ENCODE peak calls at places on chromosomes 4 and X, in six cellular contexts. W is K562, O is stomach, V is endothelial cell of umbilical vein, A is heart left ventricle, L is uterus. D is an unnamed sample.

GRCh38 chr4:25092139-25092538 is 61.4 kb upstream of the LGI2 start:
- DNase-seq in W (no peak), V (no peak), A (no peak), O (no peak), L (no peak), D (peak; percentile 41)

GRCh38 chr4:174352405-174352804 is 68.7 kb downstream of the CEP44 start:
- DNase-seq in V (no peak), A (no peak), L (no peak), W (no peak), O (no peak), D (no peak)

GRCh38 chr4:183636923-183637322 is 22.1 kb downstream of the RWDD4 start:
- DNase-seq in A (peak; percentile 11), W (no peak), O (no peak), L (no peak), V (peak; percentile 57), D (no peak)

GRCh38 chr4:154435895-154436294 is 55.7 kb downstream of the DCHS2 start:
- DNase-seq in O (no peak), A (no peak), V (no peak), W (no peak), L (no peak), D (no peak)

GRCh38 chr4:26753642-26754041 is 107.0 kb upstream of the STIM2 start:
- DNase-seq in W (no peak), O (no peak), A (peak; percentile 46), V (no peak), L (no peak), D (peak; percentile 52)

GRCh38 chr4:144599621-144600020 is 46.3 kb upstream of the HHIP start:
- DNase-seq in O (no peak), A (no peak), L (no peak), V (peak; percentile 48), W (no peak), D (no peak)

GRCh38 chr4:14867847-14868246 is 134.4 kb upstream of the CPEB2 start:
- DNase-seq in V (no peak), O (no peak), L (no peak), W (peak; percentile 12), A (no peak), D (no peak)

GRCh38 chrX:130109429-130110378 is 593 bp downstream of the ELF4 start:
- DNase-seq in O (no peak), V (no peak), A (no peak), W (peak; percentile 38), L (no peak), D (peak; percentile 3)

GRCh38 chr4:81844717-81845116 is 373.0 kb upstream of the RASGEF1B start:
- DNase-seq in V (peak; percentile 79), W (peak; percentile 78), O (peak; percentile 89), A (peak; percentile 57), L (peak; percentile 62), D (peak; percentile 78)

GRCh38 chr4:134906404-134907023 is 704.9 kb upstream of the PABPC4L start:
- DNase-seq in W (no peak), V (peak; percentile 40), L (no peak), O (no peak), A (no peak), D (no peak)

GRCh38 chr4:94507708-94508107 is 56.0 kb downstream of the PDLIM5 start:
- DNase-seq in V (peak; percentile 60), L (peak; percentile 55), O (no peak), W (peak; percentile 43), A (no peak), D (no peak)

GRCh38 chrX:96540111-96540631 is 144.5 kb upstream of the DIAPH2 start:
- DNase-seq in V (no peak), W (no peak), L (no peak), A (no peak), O (no peak), D (no peak)

GRCh38 chrX:35733879-35734278 is 64.3 kb upstream of the MAGEB16 start:
- DNase-seq in A (no peak), O (no peak), V (no peak), W (no peak), L (no peak), D (no peak)

GRCh38 chr4:25552580-25553271 is 102.9 kb upstream of the SLC34A2 start:
- DNase-seq in L (no peak), A (no peak), W (no peak), O (peak; percentile 91), V (peak; percentile 20), D (peak; percentile 92)

GRCh38 chrX:43836435-43837184 is 45.6 kb downstream of the MAOB start:
- DNase-seq in W (peak; percentile 7), V (peak; percentile 35), L (no peak), O (no peak), A (no peak), D (no peak)

GRCh38 chr4:155854597-155855226 is 11.4 kb downstream of the ASIC5 start:
- DNase-seq in A (no peak), O (no peak), V (no peak), W (no peak), L (no peak), D (no peak)

GRCh38 chr4:145735777-145736176 is 55.8 kb downstream of the C4orf51 start:
- DNase-seq in W (no peak), A (no peak), L (no peak), O (no peak), V (no peak), D (no peak)

GRCh38 chr4:145734051-145734450 is 54.1 kb downstream of the C4orf51 start:
- DNase-seq in O (no peak), L (no peak), A (no peak), W (no peak), V (no peak), D (no peak)

GRCh38 chr4:145734576-145735329 is 54.8 kb downstream of the C4orf51 start:
- DNase-seq in O (peak; percentile 62), L (peak; percentile 79), W (no peak), A (peak; percentile 65), V (peak; percentile 94), D (peak; percentile 45)

GRCh38 chr4:145736241-145736831 is 56.4 kb downstream of the C4orf51 start:
- DNase-seq in V (peak; percentile 72), L (peak; percentile 68), A (peak; percentile 72), W (no peak), O (peak; percentile 83), D (peak; percentile 93)

GRCh38 chr4:145735330-145735638 is 55.3 kb downstream of the C4orf51 start:
- DNase-seq in L (no peak), V (peak; percentile 39), A (no peak), O (no peak), W (no peak), D (peak; percentile 8)
- TF ChIP-seq POLR2A in L (no peak), V (no peak), A (no peak), O (no peak), W (no peak), D (no peak)

DNA sequence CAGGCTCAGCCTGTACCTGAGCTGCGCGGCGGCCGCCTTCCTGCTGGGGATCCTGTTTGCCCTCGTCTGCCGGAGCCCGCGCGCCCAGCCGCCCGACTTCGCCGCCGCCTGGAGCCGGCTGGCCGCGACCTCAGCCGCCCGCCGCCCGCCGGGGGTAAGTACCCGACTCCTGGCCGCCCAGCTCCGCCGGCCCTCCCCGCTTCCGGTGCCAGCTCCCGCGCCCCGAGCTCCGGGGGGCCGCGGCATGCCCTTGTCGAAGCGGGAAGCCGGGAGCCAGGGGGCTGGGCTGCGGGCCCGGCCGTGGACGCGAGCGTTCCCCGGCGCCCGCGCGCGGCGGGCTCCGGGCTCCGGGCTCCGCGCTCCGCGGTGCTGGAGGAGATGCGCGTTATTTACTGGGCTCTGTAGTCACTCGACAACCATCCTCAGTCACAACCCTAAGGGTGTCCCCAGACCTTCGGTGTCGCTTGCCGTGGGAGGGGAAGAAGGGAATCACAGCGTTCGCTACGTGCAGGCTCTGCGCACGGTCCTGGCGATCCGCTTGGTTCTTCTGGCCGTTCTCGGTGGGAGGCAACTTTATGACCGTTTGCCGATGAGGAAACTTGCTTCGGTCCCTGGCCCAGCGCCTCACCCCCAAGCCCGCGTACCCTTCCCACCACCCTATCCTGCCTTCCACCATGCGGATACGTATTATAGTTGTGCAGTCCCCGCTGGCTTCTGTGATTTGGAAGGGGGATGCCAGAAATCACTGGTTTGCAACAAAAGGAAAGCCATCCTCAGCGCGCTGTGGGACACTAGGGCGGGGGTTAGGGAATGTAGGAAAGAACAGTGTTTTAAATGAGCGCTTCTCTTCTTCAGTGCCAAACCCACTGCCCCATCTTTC is 944 bp downstream of the SNX25 start:
- DNase-seq in O (peak; percentile 51), W (peak; percentile 35), L (peak; percentile 43), A (peak; percentile 57), V (peak; percentile 67), D (peak; percentile 60)
- TF ChIP-seq POLR2A in O (no peak), W (no peak), L (peak; percentile 21), A (no peak), V (no peak), D (no peak)

DNA sequence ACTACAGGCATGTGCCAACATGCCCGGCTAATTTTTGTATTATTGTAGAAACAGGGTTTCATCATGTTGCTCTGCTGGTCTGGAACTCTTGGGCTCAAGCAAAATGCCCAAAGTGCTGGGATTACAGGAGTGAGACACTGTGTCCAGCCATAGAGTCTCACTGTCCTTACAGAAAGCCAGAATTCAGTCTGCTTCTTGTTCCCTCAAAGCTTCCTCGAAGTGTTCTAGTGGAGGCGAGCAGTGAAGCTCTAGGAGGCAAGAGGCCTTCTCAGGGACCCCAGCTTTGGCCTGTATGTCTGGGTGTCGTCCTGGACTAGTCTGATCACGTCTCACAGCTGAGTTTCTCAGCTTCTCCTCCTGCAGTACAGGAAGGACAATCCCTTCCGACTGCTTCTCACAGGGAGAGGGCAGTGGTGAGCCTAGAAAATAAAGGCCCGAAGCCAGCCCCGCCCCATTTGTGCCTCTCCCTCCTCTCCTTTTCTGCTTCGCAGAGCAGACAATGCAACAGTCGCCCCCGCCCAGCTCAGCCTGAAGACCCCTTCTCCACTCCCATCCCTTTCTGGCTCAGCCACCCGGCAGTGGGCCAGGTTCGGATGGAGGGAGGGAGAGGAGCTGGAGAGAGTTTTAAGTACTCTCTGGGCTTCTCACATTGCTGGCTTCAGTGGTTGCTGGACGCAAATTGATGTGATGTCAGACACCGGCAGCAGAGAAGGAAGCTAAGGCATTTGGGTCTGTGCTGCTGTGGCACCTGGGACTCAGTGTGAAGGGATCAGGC is 11.1 kb upstream of the FAM3A start:
- DNase-seq in W (peak; percentile 72), O (peak; percentile 76), L (peak; percentile 82), V (peak; percentile 71), A (peak; percentile 81), D (peak; percentile 94)
- TF ChIP-seq POLR2A in W (peak; percentile 39), O (no peak), L (no peak), V (no peak), A (no peak), D (no peak)

GRCh38 chrX:88604433-88605221 is 142.4 kb upstream of the CPXCR1 start:
- DNase-seq in O (peak; percentile 57), W (no peak), V (peak; percentile 66), A (no peak), L (no peak), D (no peak)
- TF ChIP-seq POLR2A in O (no peak), W (no peak), V (no peak), A (no peak), L (no peak), D (no peak)

GRCh38 chr4:68904786-68905185 is 46.8 kb downstream of the UGT2A3 start:
- DNase-seq in V (no peak), A (no peak), O (no peak), L (no peak), W (peak; percentile 9), D (no peak)
- TF ChIP-seq POLR2A in V (no peak), A (no peak), O (no peak), L (no peak), W (no peak), D (no peak)

D was measured in thyroid gland.